ENCODE peak calls at places on chromosomes 1 and 21, in eight cellular contexts. Q is body of pancreas, R is esophagus squamous epithelium, E is colonic mucosa, V is A549, D is tibial nerve, X is heart left ventricle, N is thoracic aorta. J is an unnamed sample.

GRCh38 chr1:198970919-198971318 is 332.1 kb downstream of the PTPRC start:
- DNase-seq in R (no peak), D (no peak), Q (no peak), X (no peak), V (peak; percentile 25), N (no peak), E (no peak), J (no peak)

GRCh38 chr1:227749916-227750710 is 14.9 kb downstream of the SNAP47 start:
- DNase-seq in E (no peak), R (no peak), V (no peak), N (no peak), D (no peak), X (peak; percentile 57), Q (no peak), J (no peak)

GRCh38 chr1:168637350-168637991 is 61.1 kb downstream of the XCL1 start:
- DNase-seq in X (no peak), N (no peak), V (peak; percentile 67), D (no peak), R (no peak), E (no peak), Q (no peak), J (no peak)

GRCh38 chr21:38958940-38959685 is 153.4 kb downstream of the ETS2 start:
- DNase-seq in V (peak; percentile 45), Q (no peak), X (no peak), R (no peak), D (peak; percentile 77), E (peak; percentile 62), N (no peak), J (no peak)

GRCh38 chr1:37795340-37796110 is 1.9 kb downstream of the MANEAL start:
- DNase-seq in V (no peak), R (no peak), Q (peak; percentile 69), D (peak; percentile 29), E (peak; percentile 78), X (peak; percentile 83), N (no peak), J (peak; percentile 58)

GRCh38 chr1:223844962-223845809 is 561 bp downstream of the TP53BP2 start:
- DNase-seq in R (peak; percentile 53), N (no peak), X (no peak), Q (peak; percentile 65), E (peak; percentile 57), V (peak; percentile 25), D (peak; percentile 36), J (peak; percentile 79)

GRCh38 chr1:111242805-111243523 is 15.5 kb downstream of the CHI3L2 start:
- DNase-seq in Q (no peak), N (no peak), E (no peak), R (no peak), X (no peak), D (no peak), V (no peak), J (no peak)

GRCh38 chr1:183831336-183831735 is 26.4 kb downstream of the RGL1 start:
- DNase-seq in R (no peak), Q (no peak), V (no peak), X (no peak), E (no peak), N (no peak), D (no peak), J (no peak)

DNA sequence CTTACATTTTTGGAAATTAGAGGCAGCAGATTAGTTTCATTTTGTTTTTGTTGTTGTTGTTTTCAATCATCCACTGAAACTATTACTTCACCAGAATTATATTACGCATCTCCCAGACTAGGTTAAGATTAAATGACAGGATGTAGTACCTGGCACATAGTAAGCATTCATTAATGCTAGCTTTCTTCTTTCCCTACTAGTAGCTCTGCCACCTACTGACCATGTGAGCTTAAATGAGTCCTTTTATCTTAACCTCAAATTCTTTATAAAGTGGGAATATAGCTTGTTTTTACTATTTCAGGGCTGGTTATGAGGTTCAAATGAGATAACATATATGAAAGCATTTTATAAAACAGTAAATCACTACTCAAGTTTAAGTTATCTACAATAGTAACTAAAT is 10.2 kb upstream of the ASPM start:
- DNase-seq in R (no peak), V (no peak), E (no peak), X (no peak), Q (no peak), N (no peak), D (no peak), J (no peak)
- TF ChIP-seq CTCF in R (no peak), V (peak; percentile 16), E (no peak), X (no peak), Q (no peak), N (no peak), D (no peak), J (no peak)

DNA sequence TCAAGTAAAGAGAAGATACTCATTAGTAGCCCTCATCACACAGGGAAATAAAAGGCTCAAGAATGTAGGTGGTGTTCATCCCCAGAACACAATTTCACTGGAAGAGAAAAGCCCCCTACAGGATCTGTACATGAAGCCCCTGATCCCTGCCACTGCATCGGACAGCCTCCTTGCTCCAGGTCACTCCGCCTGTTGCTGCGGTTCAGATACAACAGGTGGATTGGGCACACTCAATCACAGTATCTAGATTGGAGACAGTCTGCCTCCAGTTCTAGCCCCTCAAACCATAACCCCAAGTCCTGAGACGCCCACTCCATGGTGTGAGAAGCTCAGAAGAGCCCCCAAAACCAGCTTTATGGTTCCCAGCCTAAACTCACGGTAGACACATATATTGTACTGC is 1.1 kb downstream of the SLAMF9 start:
- DNase-seq in N (no peak), X (no peak), D (no peak), E (no peak), V (no peak), R (no peak), Q (no peak), J (no peak)
- TF ChIP-seq CTCF in N (no peak), X (no peak), D (no peak), E (no peak), V (no peak), R (no peak), Q (no peak), J (no peak)

GRCh38 chr1:70487910-70488665 is 77.0 kb downstream of the CTH start:
- DNase-seq in N (no peak), V (peak; percentile 36), E (peak; percentile 27), Q (peak; percentile 25), X (no peak), R (no peak), D (no peak), J (no peak)
- TF ChIP-seq CTCF in N (no peak), V (peak; percentile 35), E (peak; percentile 48), Q (peak; percentile 78), X (peak; percentile 57), R (peak; percentile 24), D (peak; percentile 29), J (no peak)

DNA sequence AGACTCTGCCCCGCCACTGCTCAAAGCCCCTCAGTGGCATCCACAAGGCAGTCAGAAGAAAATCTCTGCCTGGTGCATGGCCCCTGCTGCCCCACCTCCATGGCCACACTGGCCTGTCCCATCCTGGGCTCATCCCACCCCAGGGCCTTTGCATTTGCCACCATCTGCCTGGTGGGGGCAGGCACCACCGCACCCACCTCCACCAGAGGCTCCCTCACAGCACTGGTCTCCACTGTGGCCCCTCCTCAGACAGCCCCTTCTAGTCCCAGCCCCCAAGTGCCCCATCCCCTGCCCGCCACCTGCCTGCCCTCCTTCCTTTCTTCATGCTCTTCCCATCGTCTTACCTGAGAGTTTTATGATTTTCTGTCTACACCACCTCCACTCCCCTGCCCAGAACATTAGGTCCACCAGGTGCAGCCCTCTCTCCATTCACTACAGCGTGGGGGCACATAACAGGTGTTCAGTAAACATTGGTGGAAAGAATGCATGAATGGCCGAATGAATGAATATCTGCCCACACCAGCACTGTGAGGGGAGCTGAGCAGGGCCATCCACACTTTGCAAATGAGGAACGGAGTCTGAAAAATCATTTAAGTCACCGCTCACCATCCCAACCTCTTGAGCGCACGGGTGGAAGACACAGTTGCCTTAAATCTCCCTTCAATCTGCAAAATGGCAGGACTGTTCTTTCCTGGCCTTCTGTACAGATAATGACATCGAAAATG is 2.1 kb downstream of the PRDM15 start:
- DNase-seq in V (no peak), D (no peak), R (no peak), E (no peak), X (no peak), Q (no peak), N (no peak), J (no peak)
- TF ChIP-seq CTCF in V (no peak), D (no peak), R (no peak), E (no peak), X (no peak), Q (no peak), N (no peak), J (no peak)

DNA sequence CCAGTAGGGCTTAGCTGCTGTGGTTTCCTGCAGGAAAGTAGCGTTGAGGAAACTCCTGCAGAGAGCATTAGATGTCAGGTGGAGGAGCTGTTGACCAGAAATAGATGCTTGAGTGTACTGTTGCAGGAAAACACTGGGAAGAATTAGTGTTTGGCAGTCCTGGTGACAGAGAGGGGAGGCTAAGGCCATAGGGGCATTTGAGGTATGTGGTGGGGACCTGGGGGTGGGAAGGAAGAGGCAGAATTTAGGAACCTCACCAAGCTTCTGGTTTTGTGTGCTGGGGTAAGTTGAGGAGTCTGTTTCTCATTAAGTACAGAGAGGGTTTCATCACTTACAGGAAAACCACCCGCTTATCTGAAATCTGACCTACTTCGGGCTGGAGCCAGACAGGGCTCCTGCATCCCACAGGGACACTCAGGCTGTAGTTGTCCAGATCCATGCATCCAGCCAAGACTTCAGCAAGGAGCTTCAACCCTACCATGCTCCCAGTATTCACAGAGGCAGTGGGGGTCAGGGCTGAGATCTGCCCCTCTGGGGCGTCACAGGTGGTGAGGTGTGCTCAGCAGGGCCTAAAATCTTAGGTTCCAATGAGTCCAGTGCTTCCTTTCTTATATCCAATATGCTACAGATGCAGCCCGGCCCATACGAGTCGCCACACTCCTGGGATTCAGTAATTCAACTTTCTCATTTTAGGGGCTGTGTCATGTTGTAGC is 15.1 kb downstream of the SH2D2A start:
- DNase-seq in V (no peak), N (no peak), D (peak; percentile 20), R (no peak), Q (no peak), E (no peak), X (no peak), J (no peak)
- TF ChIP-seq CTCF in V (no peak), N (no peak), D (peak; percentile 16), R (no peak), Q (no peak), E (no peak), X (peak; percentile 30), J (no peak)

DNA sequence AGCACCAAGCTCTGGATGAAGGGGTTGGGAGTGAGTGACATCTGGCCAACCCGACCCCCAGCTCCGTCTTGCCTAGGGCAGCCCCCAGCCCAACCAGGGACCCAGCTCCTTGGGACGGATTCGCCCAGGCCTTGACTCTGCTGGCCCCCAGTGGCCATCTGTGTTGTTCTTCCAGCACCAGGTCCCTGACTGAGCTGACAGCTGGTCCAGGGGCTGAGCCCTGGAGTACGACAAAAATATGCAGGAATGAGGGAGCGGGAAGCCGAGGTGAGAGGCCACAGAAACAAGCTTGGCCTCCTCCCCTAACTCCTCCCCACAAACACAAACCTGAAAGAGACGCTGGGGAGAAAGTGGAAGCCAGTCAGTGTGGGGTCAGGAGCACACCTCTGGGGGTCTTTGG is 55.0 kb upstream of the PAX7 start:
- DNase-seq in X (peak; percentile 78), V (no peak), Q (peak; percentile 72), D (peak; percentile 40), N (no peak), E (peak; percentile 64), R (no peak), J (peak; percentile 48)
- TF ChIP-seq CTCF in X (peak; percentile 62), V (peak; percentile 9), Q (peak; percentile 73), D (peak; percentile 59), N (peak; percentile 49), E (peak; percentile 43), R (peak; percentile 79), J (peak; percentile 59)

GRCh38 chr1:101820080-101820479 is 176.6 kb downstream of the OLFM3 start:
- DNase-seq in D (no peak), Q (no peak), X (no peak), E (no peak), N (no peak), V (peak; percentile 38), R (no peak), J (no peak)
- TF ChIP-seq CTCF in D (peak; percentile 20), Q (peak; percentile 49), X (peak; percentile 53), E (peak; percentile 25), N (no peak), V (peak; percentile 20), R (no peak), J (no peak)

GRCh38 chr1:229730573-229730972 is 104.5 kb downstream of the URB2 start:
- DNase-seq in Q (no peak), E (no peak), R (no peak), X (no peak), N (no peak), V (no peak), D (no peak), J (no peak)
- TF ChIP-seq CTCF in Q (no peak), E (no peak), R (no peak), X (no peak), N (no peak), V (no peak), D (no peak), J (no peak)

J was measured in mesothelial cell of epicardium.